ENCODE peak calls at places on chromosomes 11 and 22, in five cellular contexts. G, S, U, A and E are unnamed samples.

GRCh38 chr11:67030976-67031375 is 8.0 kb downstream of the SYT12 start:
- DNase-seq in G (no peak), S (no peak), U (no peak), A (no peak), E (no peak)

GRCh38 chr11:27421819-27422494 is 50.6 kb downstream of the LGR4 start:
- DNase-seq in G (no peak), S (no peak), U (no peak), A (peak), E (no peak)

GRCh38 chr11:7484645-7485044 is 661 bp upstream of the OLFML1 start:
- DNase-seq in G (no peak), S (no peak), U (no peak), A (no peak), E (no peak)

GRCh38 chr11:134480129-134480652 is 68.1 kb upstream of the B3GAT1 start:
- DNase-seq in G (no peak), S (no peak), U (no peak), A (no peak), E (no peak)

GRCh38 chr11:128841461-128842072 is 25.5 kb downstream of the KCNJ1 start:
- DNase-seq in G (no peak), S (no peak), U (no peak), A (no peak), E (peak)

GRCh38 chr11:42319926-42320325 is 860.5 kb upstream of the LRRC4C start:
- DNase-seq in G (no peak), S (no peak), U (no peak), A (no peak), E (no peak)

GRCh38 chr11:128417607-128418324 is 169.6 kb downstream of the ETS1 start:
- DNase-seq in G (no peak), S (no peak), U (no peak), A (peak), E (no peak)

GRCh38 chr22:44583076-44583760 is 85.2 kb upstream of the RTL6 start:
- DNase-seq in G (no peak), S (no peak), U (no peak), A (peak), E (peak)

GRCh38 chr11:64318694-64319420 is 936 bp downstream of the PRDX5 start:
- DNase-seq in G (no peak), S (no peak), U (no peak), A (no peak), E (no peak)

GRCh38 chr11:104623518-104623917 is 274.7 kb downstream of the CASP12 start:
- DNase-seq in G (no peak), S (no peak), U (no peak), A (peak), E (no peak)

GRCh38 chr11:131591051-131591461 is 220.6 kb downstream of the NTM start:
- DNase-seq in G (no peak), S (no peak), U (no peak), A (no peak), E (no peak)